ENCODE peak calls at places on chromosomes 11 and 22, in four cellular contexts. N, H, Y and W are unnamed samples.

GRCh38 chr11:109961261-109961660 is 131.9 kb upstream of the ZC3H12C start:
- DNase-seq in H (no peak), N (no peak), Y (no peak), W (no peak)

GRCh38 chr22:43208703-43209522 is 22.0 kb upstream of the TTLL12 start:
- DNase-seq in Y (no peak), N (no peak), H (no peak), W (no peak)

GRCh38 chr11:131246156-131246555 is 124.3 kb upstream of the NTM start:
- DNase-seq in Y (no peak), H (no peak), N (no peak), W (no peak)

GRCh38 chr11:103800406-103801114 is 235.9 kb upstream of the DDI1 start:
- DNase-seq in H (no peak), N (no peak), Y (no peak), W (no peak)

GRCh38 chr22:49193348-49193747 is 634.3 kb downstream of the BRD1 start:
- DNase-seq in H (no peak), Y (no peak), N (no peak), W (no peak)

GRCh38 chr22:31972180-31972579 is 27.8 kb downstream of the YWHAH start:
- DNase-seq in N (no peak), H (no peak), Y (no peak), W (no peak)

GRCh38 chr22:22752556-22753477 is 108.4 kb downstream of the GGTLC2 start:
- DNase-seq in Y (peak), N (no peak), H (no peak), W (peak)

GRCh38 chr22:50250555-50251471 is at the start of gene HDAC10:
- DNase-seq in H (peak), Y (no peak), N (no peak), W (peak)

GRCh38 chr22:46108564-46109473 is 41.5 kb upstream of the PPARA start:
- DNase-seq in N (no peak), H (peak), Y (no peak), W (no peak)

GRCh38 chr11:104665631-104666030 is 232.6 kb downstream of the CASP12 start:
- DNase-seq in N (no peak), Y (peak), H (no peak), W (no peak)

GRCh38 chr22:47837703-47838102 is 1075.3 kb downstream of the TBC1D22A start:
- DNase-seq in Y (no peak), H (no peak), N (no peak), W (no peak)

GRCh38 chr11:130260735-130261134 is 54.0 kb downstream of the ZBTB44 start:
- DNase-seq in Y (no peak), H (no peak), N (no peak), W (no peak)

GRCh38 chr11:74559934-74560309 is 32.5 kb upstream of the POLD3 start:
- DNase-seq in H (no peak), Y (no peak), N (no peak), W (no peak)

GRCh38 chr11:93248602-93249001 is 50.8 kb upstream of the SLC36A4 start:
- DNase-seq in Y (no peak), N (no peak), H (no peak), W (no peak)

GRCh38 chr11:131154329-131154728 is 216.1 kb upstream of the NTM start:
- DNase-seq in H (no peak), Y (no peak), N (no peak), W (no peak)

GRCh38 chr11:36187618-36188017 is 101.6 kb downstream of the COMMD9 start:
- DNase-seq in H (no peak), Y (no peak), N (no peak), W (no peak)

GRCh38 chr11:15912291-15912690 is 444.1 kb downstream of the SOX6 start:
- DNase-seq in H (no peak), N (no peak), Y (no peak), W (no peak)

GRCh38 chr11:121032546-121032945 is 8.6 kb downstream of the TBCEL start:
- DNase-seq in H (no peak), N (no peak), Y (no peak), W (no peak)

GRCh38 chr22:37801946-37802309 is 5.8 kb upstream of the GCAT start:
- DNase-seq in H (no peak), Y (no peak), N (no peak), W (no peak)

GRCh38 chr22:41873391-41873790 is 40.5 kb downstream of the SREBF2 start:
- DNase-seq in H (no peak), Y (no peak), N (no peak), W (no peak)

GRCh38 chr11:43944761-43945311 is 2.4 kb downstream of the C11orf96 start:
- DNase-seq in H (peak), Y (no peak), N (peak), W (no peak)

GRCh38 chr11:127023991-127024390 is 23.4 kb upstream of the KIRREL3 start:
- DNase-seq in H (no peak), N (no peak), Y (no peak), W (no peak)

GRCh38 chr22:28600546-28601143 is 79.0 kb downstream of the TTC28 start:
- DNase-seq in Y (peak), N (peak), H (peak), W (no peak)

GRCh38 chr11:9092846-9093778 is 1.7 kb upstream of the SCUBE2 start:
- DNase-seq in H (no peak), Y (no peak), N (no peak), W (no peak)

GRCh38 chr22:41524809-41525449 is 19.3 kb downstream of the POLR3H start:
- DNase-seq in H (no peak), N (no peak), Y (no peak), W (no peak)

GRCh38 chr11:83725161-83725560 is 439.0 kb upstream of the CCDC90B start:
- DNase-seq in N (no peak), H (no peak), Y (no peak), W (no peak)

GRCh38 chr11:17544181-17544622 is at the start of gene USH1C:
- DNase-seq in H (peak), Y (no peak), N (peak), W (no peak)

GRCh38 chr11:94329501-94329900 is 25.1 kb downstream of the IZUMO1R start:
- DNase-seq in H (no peak), Y (no peak), N (no peak), W (no peak)

GRCh38 chr22:39138357-39138997 is 14.0 kb downstream of the CBX7 start:
- DNase-seq in Y (no peak), H (no peak), N (no peak), W (peak)

GRCh38 chr11:68651208-68651984 is 32.9 kb upstream of the GAL start:
- DNase-seq in N (no peak), Y (no peak), H (no peak), W (no peak)

GRCh38 chr11:115765803-115766239 is 261.6 kb upstream of the CADM1 start:
- DNase-seq in H (no peak), N (peak), Y (peak), W (no peak)

GRCh38 chr11:107785401-107785800 is 73.2 kb downstream of the SLC35F2 start:
- DNase-seq in H (peak), N (no peak), Y (no peak), W (no peak)